ENCODE peak calls at places on chromosomes 5 and 9, in nine cellular contexts. L is lower lobe of right lung; M is CD8-positive, alpha-beta T cell; X is A549; C is cardiac fibroblast; D is RCC 7860; W is OCI-M1; R is C1 segment of cervical spinal cord; N is RPMI7951. H is an unnamed sample.

GRCh38 chr5:15209053-15209762 is 290.8 kb upstream of the FBXL7 start:
- DNase-seq in L (no peak), M (no peak), X (no peak), C (peak), D (no peak), W (peak), R (no peak), N (no peak), H (no peak)

GRCh38 chr5:21594566-21594965 is 1258.6 kb downstream of the CDH12 start:
- DNase-seq in L (no peak), M (no peak), X (no peak), C (no peak), D (no peak), W (no peak), R (no peak), N (no peak), H (no peak)

GRCh38 chr9:123419721-123420559 is 63.9 kb downstream of the CRB2 start:
- DNase-seq in L (no peak), M (no peak), X (no peak), C (no peak), D (no peak), W (no peak), R (no peak), N (no peak), H (no peak)

GRCh38 chr5:163565931-163566608 is 60.7 kb downstream of the MAT2B start:
- DNase-seq in L (peak), M (peak), X (no peak), C (peak), D (no peak), W (no peak), R (peak), N (peak), H (no peak)

GRCh38 chr9:77935974-77936373 is 95.6 kb downstream of the GNAQ start:
- DNase-seq in L (no peak), M (no peak), X (no peak), C (no peak), D (no peak), W (peak), R (no peak), N (no peak), H (no peak)

GRCh38 chr5:57862471-57863282 is 380.1 kb upstream of the ACTBL2 start:
- DNase-seq in L (no peak), M (no peak), X (no peak), C (peak), D (peak), W (peak), R (no peak), N (peak), H (no peak)

GRCh38 chr9:131405429-131405828 is 11.5 kb downstream of the PRRC2B start:
- DNase-seq in L (no peak), M (no peak), X (no peak), C (peak), D (no peak), W (no peak), R (no peak), N (no peak), H (no peak)

GRCh38 chr5:52560366-52560765 is 227.3 kb upstream of the ITGA1 start:
- DNase-seq in L (no peak), M (no peak), X (no peak), C (no peak), D (no peak), W (peak), R (no peak), N (peak), H (no peak)

GRCh38 chr5:169762338-169763095 is 125.4 kb downstream of the DOCK2 start:
- DNase-seq in L (no peak), M (no peak), X (no peak), C (no peak), D (no peak), W (no peak), R (no peak), N (peak), H (no peak)

GRCh38 chr5:170641589-170642031 is 137.8 kb downstream of the KCNIP1 start:
- DNase-seq in L (no peak), M (no peak), X (no peak), C (no peak), D (no peak), W (no peak), R (no peak), N (no peak), H (no peak)

GRCh38 chr9:109369285-109369684 is 48.4 kb upstream of the EPB41L4B start:
- DNase-seq in L (no peak), M (no peak), X (no peak), C (no peak), D (no peak), W (no peak), R (no peak), N (no peak), H (no peak)

GRCh38 chr5:43601454-43602260 is 1.3 kb upstream of the NNT start:
- DNase-seq in L (no peak), M (no peak), X (no peak), C (peak), D (peak), W (peak), R (no peak), N (peak), H (no peak)

GRCh38 chr9:8863886-8864881 is 1064.6 kb upstream of the DMAC1 start:
- DNase-seq in L (no peak), M (no peak), X (no peak), C (peak), D (peak), W (peak), R (no peak), N (peak), H (no peak)

GRCh38 chr5:16554110-16554509 is 62.7 kb downstream of the RETREG1 start:
- DNase-seq in L (no peak), M (no peak), X (no peak), C (no peak), D (no peak), W (no peak), R (no peak), N (no peak), H (no peak)

GRCh38 chr5:10896016-10896415 is 135.0 kb upstream of the DAP start:
- DNase-seq in L (no peak), M (no peak), X (no peak), C (no peak), D (peak), W (no peak), R (no peak), N (no peak), H (no peak)

GRCh38 chr5:62273691-62274090 is 32.3 kb upstream of the KIF2A start:
- DNase-seq in L (no peak), M (no peak), X (no peak), C (no peak), D (no peak), W (no peak), R (peak), N (no peak), H (no peak)

GRCh38 chr5:73722224-73722623 is 96.2 kb downstream of the ARHGEF28 start:
- DNase-seq in L (no peak), M (no peak), X (no peak), C (peak), D (no peak), W (no peak), R (no peak), N (no peak), H (no peak)

GRCh38 chr9:113715086-113715485 is 161.0 kb upstream of the ZNF618 start:
- DNase-seq in L (no peak), M (no peak), X (no peak), C (no peak), D (peak), W (no peak), R (no peak), N (peak), H (no peak)

GRCh38 chr5:1111727-1112289 is at the start of gene SLC12A7:
- DNase-seq in L (peak), M (peak), X (peak), C (peak), D (no peak), W (peak), R (no peak), N (no peak), H (no peak)